ENCODE peak calls at places on chromosomes 3 and 15, in four cellular contexts. J is DND-41, I is HFF-Myc, D is progenitor cell of endocrine pancreas. P is an unnamed sample.
A peak's percentile ranks its signal among the peaks of the same experiment; 100 is the strongest.

GRCh38 chr3:47082519-47082918 is 81.4 kb downstream of the SETD2 start:
- DNase-seq in J (no peak), I (no peak), D (no peak), P (no peak)

GRCh38 chr3:37024092-37024491 is 30.8 kb downstream of the MLH1 start:
- DNase-seq in J (no peak), I (no peak), D (no peak), P (no peak)

GRCh38 chr3:114551770-114552526 is 258.1 kb downstream of the TIGIT start:
- DNase-seq in J (no peak), I (peak; percentile 68), D (no peak), P (no peak)

GRCh38 chr15:64161688-64162477 is 939 bp downstream of the PPIB start:
- DNase-seq in J (no peak), I (no peak), D (no peak), P (no peak)

GRCh38 chr3:43316783-43317460 is 30.6 kb downstream of the SNRK start:
- DNase-seq in J (no peak), I (no peak), D (no peak), P (no peak)

GRCh38 chr15:56208641-56209155 is 35.0 kb downstream of the RFX7 start:
- DNase-seq in J (no peak), I (no peak), D (no peak), P (no peak)

GRCh38 chr3:20323307-20323927 is 137.4 kb upstream of the SGO1 start:
- DNase-seq in J (no peak), I (no peak), D (no peak), P (no peak)

GRCh38 chr15:87733005-87733404 is 523.5 kb downstream of the NTRK3 start:
- DNase-seq in J (no peak), I (no peak), D (no peak), P (peak; percentile 17)

GRCh38 chr15:25635190-25635589 is 196.4 kb upstream of the UBE3A start:
- DNase-seq in J (no peak), I (no peak), D (no peak), P (no peak)

GRCh38 chr3:149658444-149659172 is 783 bp upstream of the WWTR1 start:
- DNase-seq in J (no peak), I (peak; percentile 58), D (peak; percentile 12), P (peak; percentile 69)

GRCh38 chr3:133408961-133409360 is 9.1 kb downstream of the BFSP2 start:
- DNase-seq in J (no peak), I (no peak), D (no peak), P (no peak)

GRCh38 chr3:98630416-98630815 is 37.0 kb upstream of the CPOX start:
- DNase-seq in J (no peak), I (no peak), D (no peak), P (no peak)

GRCh38 chr3:39434574-39434973 is 28.1 kb downstream of the RPSA start:
- DNase-seq in J (no peak), I (no peak), D (no peak), P (no peak)

GRCh38 chr3:182971637-182972036 is 8.7 kb downstream of the DCUN1D1 start:
- DNase-seq in J (no peak), I (no peak), D (no peak), P (no peak)

GRCh38 chr3:50194128-50194902 is 2.9 kb downstream of the GNAT1 start:
- DNase-seq in J (peak; percentile 65), I (no peak), D (peak; percentile 47), P (peak; percentile 78)

DNA sequence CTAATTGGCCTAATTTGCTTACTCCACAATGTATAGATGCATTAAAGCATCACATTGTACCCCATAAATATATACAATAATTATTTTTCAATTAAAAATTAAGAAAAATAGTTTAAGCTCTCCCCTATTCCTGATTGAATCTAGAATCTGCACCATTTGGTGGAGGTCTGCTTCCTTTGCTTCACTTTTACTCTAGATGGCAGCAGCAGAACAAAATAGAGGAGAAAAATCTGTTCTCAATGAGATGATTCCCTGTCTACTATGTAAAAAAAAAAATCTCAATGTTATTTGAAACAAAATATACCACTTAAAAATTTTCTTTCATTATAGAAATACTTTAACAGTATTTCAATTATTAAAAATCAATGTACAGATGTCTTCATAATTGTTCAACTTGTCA is 109.6 kb upstream of the FXR1 start:
- DNase-seq in J (no peak), I (no peak), D (no peak), P (no peak)
- TF ChIP-seq CTCF in J (peak; percentile 56), I (peak; percentile 15), D (peak; percentile 67), P (peak; percentile 58)

DNA sequence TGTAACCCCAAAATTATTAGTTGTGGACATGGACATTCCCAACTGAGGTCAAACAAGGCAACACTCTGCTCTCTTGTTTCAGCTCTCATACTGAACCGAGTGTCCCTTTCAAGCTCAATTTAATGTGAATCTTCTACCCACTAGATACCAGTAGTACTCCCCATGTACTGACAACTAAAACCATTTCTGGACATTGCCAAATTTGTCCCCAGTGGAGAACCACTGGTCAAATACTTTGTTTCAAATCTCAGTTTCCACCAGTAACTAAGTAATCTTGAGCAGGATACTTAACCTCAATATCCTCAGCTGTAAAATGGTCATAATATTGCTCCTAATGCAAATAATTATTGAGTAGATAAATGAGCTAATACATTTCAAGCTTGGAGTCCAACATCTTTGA is 566.0 kb downstream of the ZIC1 start:
- DNase-seq in J (no peak), I (no peak), D (no peak), P (no peak)
- TF ChIP-seq CTCF in J (no peak), I (no peak), D (no peak), P (no peak)

GRCh38 chr3:69671082-69671952 is 67.9 kb upstream of the MITF start:
- DNase-seq in J (peak; percentile 15), I (peak; percentile 35), D (peak; percentile 20), P (peak; percentile 26)
- TF ChIP-seq CTCF in J (peak; percentile 82), I (peak; percentile 51), D (peak; percentile 92), P (peak; percentile 87)

DNA sequence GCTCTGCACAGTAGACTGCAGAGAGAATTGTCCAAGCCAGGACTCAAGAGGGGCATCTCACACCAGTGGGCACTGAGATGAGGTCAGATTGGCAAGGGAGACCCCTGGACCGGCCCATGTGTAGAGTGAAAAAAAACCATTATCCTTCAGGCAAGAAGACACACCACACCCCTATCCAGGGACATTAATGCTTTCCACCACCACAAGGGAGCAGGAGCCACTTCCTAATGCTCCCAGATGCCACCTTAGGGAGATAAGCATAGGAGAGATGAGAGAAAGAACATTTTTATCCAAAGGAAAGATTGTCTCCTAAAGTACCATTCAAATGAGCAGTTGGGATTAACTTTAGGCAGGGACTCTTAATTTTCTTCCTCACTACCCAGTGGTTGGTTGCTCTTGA is 109.6 kb upstream of the PTX3 start:
- DNase-seq in J (no peak), I (no peak), D (no peak), P (no peak)
- TF ChIP-seq CTCF in J (no peak), I (peak; percentile 3), D (no peak), P (no peak)

DNA sequence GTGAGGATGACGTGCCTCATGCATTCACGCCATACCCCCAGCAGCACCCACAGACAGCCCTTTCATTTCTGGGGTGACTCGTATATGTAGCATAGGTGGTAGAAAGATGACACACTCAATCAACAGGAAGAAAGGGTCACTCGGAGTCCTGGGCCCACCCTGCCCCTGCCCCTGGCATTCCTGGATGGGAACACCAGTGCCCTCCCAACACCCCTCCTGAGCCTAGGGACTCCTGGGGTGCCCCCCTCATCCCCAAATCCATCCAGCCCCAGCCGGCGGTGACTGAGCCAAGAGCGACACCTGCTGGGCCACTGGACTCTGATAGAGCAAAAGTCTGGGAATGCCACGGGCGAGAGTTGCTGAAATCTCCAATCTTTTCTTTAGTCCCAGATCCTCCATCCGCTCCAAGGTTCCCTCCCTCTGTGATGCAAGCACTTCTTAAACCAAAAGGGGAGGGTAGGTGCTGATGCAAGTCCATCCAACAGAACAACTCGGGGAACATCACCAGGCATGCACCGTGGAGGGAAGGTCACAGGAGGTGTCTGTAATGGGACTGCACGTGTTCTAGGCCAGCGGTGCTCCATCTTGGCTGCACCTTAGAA is 31.1 kb downstream of the ACAN start:
- DNase-seq in J (no peak), I (no peak), D (peak; percentile 30), P (peak; percentile 62)
- TF ChIP-seq CTCF in J (peak; percentile 36), I (peak; percentile 63), D (peak; percentile 72), P (peak; percentile 60)

DNA sequence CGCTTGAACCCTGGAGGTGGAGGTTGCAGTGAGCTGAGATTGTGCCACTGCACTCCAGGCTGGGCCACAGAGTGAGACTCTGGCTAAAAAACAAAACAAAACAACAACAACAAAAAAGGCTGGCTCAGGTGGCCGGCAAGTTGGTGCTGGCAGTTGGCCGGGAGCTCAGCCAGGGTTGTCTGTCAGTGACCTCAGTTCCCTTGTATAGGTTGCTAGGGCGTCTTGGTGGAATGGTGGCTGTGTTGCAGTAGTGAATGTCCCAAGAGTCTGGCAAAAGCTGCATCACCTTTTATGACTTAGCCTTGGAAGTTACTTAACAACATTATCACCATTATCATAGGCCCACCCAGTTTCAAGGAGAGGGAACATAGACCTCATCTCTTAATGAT is 40.6 kb downstream of the ASB7 start:
- DNase-seq in J (no peak), I (no peak), D (no peak), P (no peak)
- TF ChIP-seq CTCF in J (no peak), I (no peak), D (no peak), P (no peak)

GRCh38 chr3:22916933-22917332 is 286.2 kb upstream of the UBE2E2 start:
- DNase-seq in J (no peak), I (no peak), D (no peak), P (no peak)

GRCh38 chr3:22923686-22924085 is 279.4 kb upstream of the UBE2E2 start:
- DNase-seq in J (no peak), I (no peak), D (no peak), P (no peak)

GRCh38 chr3:22922317-22922716 is 280.8 kb upstream of the UBE2E2 start:
- DNase-seq in J (no peak), I (no peak), D (no peak), P (no peak)
- TF ChIP-seq CTCF in J (peak; percentile 43), I (no peak), D (peak; percentile 47), P (peak; percentile 29)